ENCODE peak calls at places on chromosomes 13 and 19, in seven cellular contexts. T is SJCRH30; O is stimulated activated CD8-positive, alpha-beta memory T cell treated with anti-CD3 and anti-CD28 coated beads, Interleukin-7, amount 100 ng/mL, for 1 hour; N is activated CD8-positive, alpha-beta T cell treated with anti-CD3 and anti-CD28 coated beads for 36 hours; H is GM13977; B is cardiac fibroblast; C is amniotic epithelial cell. J is an unnamed sample.

GRCh38 chr13:20546559-20546958 is 20.4 kb upstream of the IFT88 start:
- DNase-seq in T (no peak), O (no peak), N (no peak), H (no peak), B (no peak), C (no peak), J (no peak)

GRCh38 chr13:42970824-42971669 is 21.0 kb downstream of the EPSTI1 start:
- DNase-seq in T (peak; percentile 45), O (no peak), N (peak; percentile 73), H (peak; percentile 71), B (peak; percentile 74), C (peak; percentile 54), J (no peak)

GRCh38 chr13:105679832-105680231 is 855.6 kb downstream of the EFNB2 start:
- DNase-seq in T (no peak), O (no peak), N (no peak), H (no peak), B (no peak), C (no peak), J (no peak)

GRCh38 chr13:72495681-72496080 is 231.7 kb downstream of the MZT1 start:
- DNase-seq in T (peak; percentile 4), O (no peak), N (no peak), H (no peak), B (no peak), C (no peak), J (no peak)

GRCh38 chr13:36344886-36345437 is 1.2 kb downstream of the SPART start:
- DNase-seq in T (peak; percentile 27), O (no peak), N (peak; percentile 29), H (no peak), B (peak; percentile 35), C (peak; percentile 32), J (no peak)

GRCh38 chr19:8355631-8356402 is 8.1 kb upstream of the ANGPTL4 start:
- DNase-seq in T (peak; percentile 47), O (no peak), N (no peak), H (no peak), B (peak; percentile 99), C (peak; percentile 99), J (no peak)

GRCh38 chr19:2852598-2852997 is 11.3 kb downstream of the ZNF555 start:
- DNase-seq in T (no peak), O (no peak), N (no peak), H (no peak), B (no peak), C (peak; percentile 21), J (no peak)

GRCh38 chr19:20969898-20970297 is 46.8 kb downstream of the ZNF85 start:
- DNase-seq in T (no peak), O (no peak), N (no peak), H (no peak), B (no peak), C (no peak), J (no peak)

GRCh38 chr19:20612711-20613316 is 47.2 kb upstream of the ZNF737 start:
- DNase-seq in T (no peak), O (no peak), N (no peak), H (no peak), B (no peak), C (no peak), J (no peak)